ENCODE peak calls at places on chromosome 2, in ten cellular contexts. Z, G, H, O, V, J, Q, C, Y and K are unnamed samples.
A peak's percentile ranks its signal among the peaks of the same experiment; 100 is the strongest.

GRCh38 chr2:31240406-31241365 is 6.7 kb downstream of the EHD3 start:
- DNase-seq in V (no peak), Y (no peak), Q (no peak), G (no peak), H (no peak), O (no peak), C (no peak), Z (no peak), J (no peak), K (no peak)

GRCh38 chr2:152925540-152926448 is 207.4 kb downstream of the ARL6IP6 start:
- DNase-seq in O (peak; percentile 66), H (peak; percentile 26), G (peak; percentile 4), Q (peak; percentile 62), C (peak; percentile 60), Y (no peak), J (no peak), V (no peak), Z (no peak), K (peak; percentile 0)

GRCh38 chr2:172086349-172087190 is 1.3 kb downstream of the DLX1 start:
- DNase-seq in G (no peak), H (peak; percentile 37), Y (no peak), V (no peak), O (peak; percentile 85), J (peak; percentile 10), Q (no peak), Z (peak; percentile 44), C (peak; percentile 74), K (no peak)

GRCh38 chr2:199524689-199525574 is 67.2 kb upstream of the SATB2 start:
- DNase-seq in Q (no peak), H (no peak), J (no peak), Z (no peak), O (no peak), Y (no peak), C (no peak), G (no peak), V (no peak), K (no peak)

GRCh38 chr2:48993576-48993975 is 160.7 kb downstream of the FSHR start:
- DNase-seq in V (no peak), J (no peak), G (no peak), O (no peak), H (no peak), Y (no peak), Q (no peak), Z (no peak), C (no peak), K (no peak)

GRCh38 chr2:189751080-189751658 is 11.4 kb downstream of the OSGEPL1 start:
- DNase-seq in Y (peak; percentile 31), G (peak; percentile 46), C (peak; percentile 60), J (peak; percentile 14), O (peak; percentile 66), Q (peak; percentile 56), V (no peak), Z (peak; percentile 26), H (no peak), K (peak; percentile 24)

GRCh38 chr2:23118313-23118712 is 266.7 kb upstream of the KLHL29 start:
- DNase-seq in Z (no peak), G (no peak), Q (no peak), C (no peak), H (no peak), J (no peak), Y (no peak), O (no peak), V (no peak), K (no peak)

GRCh38 chr2:187655001-187655400 is 100.8 kb upstream of the TFPI start:
- DNase-seq in J (no peak), H (no peak), C (no peak), Q (no peak), Y (no peak), V (no peak), G (no peak), O (no peak), Z (no peak), K (no peak)

GRCh38 chr2:179336782-179337534 is 72.3 kb upstream of the SESTD1 start:
- DNase-seq in O (no peak), Y (no peak), C (no peak), Q (no peak), H (no peak), G (no peak), J (no peak), V (peak; percentile 89), Z (no peak), K (no peak)

GRCh38 chr2:195026261-195026660 is 630.8 kb upstream of the SLC39A10 start:
- DNase-seq in Q (no peak), J (no peak), O (no peak), C (no peak), Y (no peak), Z (no peak), H (no peak), V (peak; percentile 56), G (no peak), K (no peak)

GRCh38 chr2:240399419-240400318 is 35.8 kb upstream of the GPC1 start:
- DNase-seq in V (no peak), Y (no peak), G (no peak), C (no peak), Q (no peak), O (no peak), Z (no peak), H (no peak), J (no peak), K (no peak)

GRCh38 chr2:101388232-101388631 is 929 bp upstream of the CREG2 start:
- DNase-seq in C (no peak), J (no peak), Q (no peak), O (no peak), H (no peak), G (no peak), V (peak; percentile 29), Y (no peak), Z (no peak), K (no peak)

GRCh38 chr2:187349328-187349944 is 98.6 kb downstream of the CALCRL start:
- DNase-seq in G (no peak), Z (no peak), O (no peak), J (no peak), H (no peak), Y (no peak), C (no peak), V (peak; percentile 81), Q (no peak), K (no peak)

GRCh38 chr2:25596506-25596905 is 76.9 kb downstream of the DTNB start:
- DNase-seq in J (no peak), Y (no peak), C (no peak), Z (no peak), G (no peak), V (no peak), O (no peak), H (no peak), Q (no peak), K (no peak)